ENCODE peak calls at places on chromosomes 11 and 22, in four cellular contexts. One of them, this sample, is unnamed.

GRCh38 chr11:102204174-102204573 is 93.9 kb downstream of the YAP1 start:
- DNase-seq in IMR-90: no peak
- DNase-seq in lower lobe of right lung: no peak
- DNase-seq in Calu3: no peak
- DNase-seq in this sample: no peak

GRCh38 chr22:35587447-35587870 is 29.7 kb downstream of the MB start:
- DNase-seq in IMR-90: no peak
- DNase-seq in lower lobe of right lung: peak; percentile 80
- DNase-seq in Calu3: peak; percentile 63
- DNase-seq in this sample: no peak

GRCh38 chr11:2135018-2135569 is 4.1 kb downstream of the IGF2 start:
- DNase-seq in IMR-90: no peak
- DNase-seq in lower lobe of right lung: no peak
- DNase-seq in Calu3: no peak
- DNase-seq in this sample: no peak

GRCh38 chr11:130437848-130438247 is 9.4 kb upstream of the ADAMTS8 start:
- DNase-seq in IMR-90: no peak
- DNase-seq in lower lobe of right lung: no peak
- DNase-seq in Calu3: no peak
- DNase-seq in this sample: no peak

GRCh38 chr11:104164028-104164520 is at the start of gene PDGFD:
- DNase-seq in IMR-90: peak; percentile 70
- DNase-seq in lower lobe of right lung: peak; percentile 59
- DNase-seq in Calu3: peak; percentile 79
- DNase-seq in this sample: peak; percentile 81

GRCh38 chr22:23892130-23892529 is 2.1 kb upstream of the MIF start:
- DNase-seq in IMR-90: no peak
- DNase-seq in lower lobe of right lung: no peak
- DNase-seq in Calu3: no peak
- DNase-seq in this sample: no peak

GRCh38 chr11:61730222-61730994 is 22.0 kb upstream of the MYRF start:
- DNase-seq in IMR-90: no peak
- DNase-seq in lower lobe of right lung: no peak
- DNase-seq in Calu3: no peak
- DNase-seq in this sample: no peak

GRCh38 chr22:46593211-46593676 is 26.9 kb upstream of the GRAMD4 start:
- DNase-seq in IMR-90: no peak
- DNase-seq in lower lobe of right lung: peak; percentile 80
- DNase-seq in Calu3: no peak
- DNase-seq in this sample: no peak

GRCh38 chr22:28799834-28800307 is 498 bp downstream of the XBP1 start:
- DNase-seq in IMR-90: peak; percentile 54
- DNase-seq in lower lobe of right lung: peak; percentile 83
- DNase-seq in Calu3: peak; percentile 72
- DNase-seq in this sample: peak; percentile 11

GRCh38 chr11:2565447-2566222 is 120.8 kb downstream of the KCNQ1 start:
- DNase-seq in IMR-90: no peak
- DNase-seq in lower lobe of right lung: peak; percentile 20
- DNase-seq in Calu3: no peak
- DNase-seq in this sample: no peak

GRCh38 chr11:71153005-71153395 is 99.4 kb downstream of the SHANK2 start:
- DNase-seq in IMR-90: peak; percentile 31
- DNase-seq in lower lobe of right lung: no peak
- DNase-seq in Calu3: peak; percentile 24
- DNase-seq in this sample: no peak

GRCh38 chr11:111356660-111357048 is 22.4 kb downstream of the POU2AF1 start:
- DNase-seq in IMR-90: no peak
- DNase-seq in lower lobe of right lung: no peak
- DNase-seq in Calu3: no peak
- DNase-seq in this sample: no peak

GRCh38 chr11:10838083-10838482 is 19.8 kb downstream of the ZBED5 start:
- DNase-seq in IMR-90: no peak
- DNase-seq in lower lobe of right lung: no peak
- DNase-seq in Calu3: no peak
- DNase-seq in this sample: no peak

GRCh38 chr11:76626921-76627391 is 43.6 kb downstream of the LRRC32 start:
- DNase-seq in IMR-90: peak; percentile 29
- DNase-seq in lower lobe of right lung: no peak
- DNase-seq in Calu3: no peak
- DNase-seq in this sample: no peak

GRCh38 chr11:63939351-63939920 is 634 bp downstream of the NAA40 start:
- DNase-seq in IMR-90: no peak
- DNase-seq in lower lobe of right lung: no peak
- DNase-seq in Calu3: no peak
- DNase-seq in this sample: no peak

GRCh38 chr22:40385041-40385782 is 14.8 kb downstream of the SGSM3 start:
- DNase-seq in IMR-90: no peak
- DNase-seq in lower lobe of right lung: no peak
- DNase-seq in Calu3: peak; percentile 17
- DNase-seq in this sample: no peak

GRCh38 chr11:112652786-112653390 is 308.3 kb upstream of the NCAM1 start:
- DNase-seq in IMR-90: peak; percentile 10
- DNase-seq in lower lobe of right lung: no peak
- DNase-seq in Calu3: no peak
- DNase-seq in this sample: no peak

GRCh38 chr11:64146036-64146943 is 19.6 kb downstream of the MACROD1 start:
- DNase-seq in IMR-90: peak; percentile 37
- DNase-seq in lower lobe of right lung: peak; percentile 78
- DNase-seq in Calu3: peak; percentile 71
- DNase-seq in this sample: no peak

GRCh38 chr11:105891685-105892084 is 130.4 kb downstream of the MSANTD4 start:
- DNase-seq in IMR-90: no peak
- DNase-seq in lower lobe of right lung: no peak
- DNase-seq in Calu3: no peak
- DNase-seq in this sample: no peak

GRCh38 chr11:63556404-63556803 is 6.8 kb downstream of the PLAAT2 start:
- DNase-seq in IMR-90: no peak
- DNase-seq in lower lobe of right lung: no peak
- DNase-seq in Calu3: no peak
- DNase-seq in this sample: no peak

GRCh38 chr22:39735776-39736175 is 157.8 kb downstream of the ENTHD1 start:
- DNase-seq in IMR-90: no peak
- DNase-seq in lower lobe of right lung: no peak
- DNase-seq in Calu3: no peak
- DNase-seq in this sample: no peak

GRCh38 chr11:72751293-72752087 is 718 bp downstream of the ARAP1 start:
- DNase-seq in IMR-90: no peak
- DNase-seq in lower lobe of right lung: no peak
- DNase-seq in Calu3: no peak
- DNase-seq in this sample: no peak

GRCh38 chr11:108965602-108966001 is 300.7 kb downstream of the DDX10 start:
- DNase-seq in IMR-90: peak; percentile 88
- DNase-seq in lower lobe of right lung: no peak
- DNase-seq in Calu3: no peak
- DNase-seq in this sample: no peak

GRCh38 chr11:66956689-66957290 is 1.4 kb downstream of the PC start:
- DNase-seq in IMR-90: peak; percentile 97
- DNase-seq in lower lobe of right lung: peak; percentile 57
- DNase-seq in Calu3: peak; percentile 43
- DNase-seq in this sample: no peak

GRCh38 chr11:27209562-27210005 is 153.4 kb downstream of the CCDC34 start:
- DNase-seq in IMR-90: peak; percentile 93
- DNase-seq in lower lobe of right lung: no peak
- DNase-seq in Calu3: peak; percentile 81
- DNase-seq in this sample: no peak

GRCh38 chr11:35265755-35266454 is 126.9 kb downstream of the CD44 start:
- DNase-seq in IMR-90: no peak
- DNase-seq in lower lobe of right lung: no peak
- DNase-seq in Calu3: no peak
- DNase-seq in this sample: no peak

GRCh38 chr11:67059671-67060070 is 3.0 kb downstream of the RHOD start:
- DNase-seq in IMR-90: no peak
- DNase-seq in lower lobe of right lung: no peak
- DNase-seq in Calu3: no peak
- DNase-seq in this sample: no peak

GRCh38 chr22:44070029-44070428 is 45.9 kb downstream of the PARVB start:
- DNase-seq in IMR-90: no peak
- DNase-seq in lower lobe of right lung: no peak
- DNase-seq in Calu3: no peak
- DNase-seq in this sample: no peak

GRCh38 chr22:44067901-44068300 is 43.8 kb downstream of the PARVB start:
- DNase-seq in IMR-90: no peak
- DNase-seq in lower lobe of right lung: no peak
- DNase-seq in Calu3: no peak
- DNase-seq in this sample: no peak

GRCh38 chr22:44071760-44072159 is 47.7 kb downstream of the PARVB start:
- DNase-seq in IMR-90: no peak
- DNase-seq in lower lobe of right lung: no peak
- DNase-seq in Calu3: no peak
- DNase-seq in this sample: no peak

GRCh38 chr22:44067033-44067432 is 42.9 kb downstream of the PARVB start:
- DNase-seq in IMR-90: no peak
- DNase-seq in lower lobe of right lung: no peak
- DNase-seq in Calu3: no peak
- DNase-seq in this sample: no peak

DNA sequence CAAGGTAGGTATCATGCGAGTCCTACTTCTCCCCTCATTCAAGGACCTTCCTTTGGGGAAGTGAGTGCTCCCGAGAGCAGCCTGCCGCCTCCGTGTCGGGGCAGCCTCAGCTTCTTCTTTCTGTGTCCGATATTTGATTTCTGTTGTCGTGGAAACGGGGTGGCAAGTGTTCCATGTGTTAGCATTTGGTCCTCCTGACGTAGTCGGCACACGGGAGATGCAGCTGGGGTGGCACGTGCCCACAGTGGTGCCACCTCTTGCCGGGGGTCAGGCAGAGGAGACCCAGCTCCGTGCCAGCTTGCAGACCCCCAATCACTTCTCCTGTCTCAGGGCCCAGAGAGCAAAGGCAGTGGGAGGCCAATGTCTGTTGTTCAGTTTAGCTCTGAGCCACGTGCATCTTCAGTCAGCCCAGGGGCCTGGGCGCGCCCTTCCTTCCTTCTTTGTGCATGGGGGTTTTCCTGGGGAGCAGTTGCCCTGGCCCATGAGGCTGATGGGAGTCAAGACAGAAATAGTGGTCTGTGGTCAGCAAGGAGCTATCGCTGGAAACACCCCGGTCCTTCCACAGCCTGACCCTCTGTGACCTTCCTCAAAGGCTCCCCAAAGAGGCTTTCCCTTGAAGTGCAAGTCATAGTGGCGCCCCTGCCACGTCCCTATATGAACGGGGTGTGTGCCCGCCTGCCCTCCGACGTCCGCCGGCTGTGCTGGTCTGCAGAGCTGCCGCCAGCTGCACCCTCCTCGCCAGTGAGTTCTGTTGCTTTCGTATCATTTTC is 44.5 kb downstream of the PARVB start:
- DNase-seq in IMR-90: no peak
- DNase-seq in lower lobe of right lung: peak; percentile 75
- DNase-seq in Calu3: no peak
- DNase-seq in this sample: no peak
- TF ChIP-seq CTCF in IMR-90: no peak
- TF ChIP-seq CTCF in lower lobe of right lung: no peak
- TF ChIP-seq CTCF in Calu3: no peak
- TF ChIP-seq CTCF in this sample: no peak

GRCh38 chr11:450809-451451 is 851 bp downstream of the PTDSS2 start:
- DNase-seq in IMR-90: peak; percentile 66
- DNase-seq in lower lobe of right lung: peak; percentile 82
- DNase-seq in Calu3: peak; percentile 74
- DNase-seq in this sample: peak; percentile 36
- TF ChIP-seq CTCF in IMR-90: peak; percentile 35
- TF ChIP-seq CTCF in lower lobe of right lung: peak; percentile 29
- TF ChIP-seq CTCF in Calu3: no peak
- TF ChIP-seq CTCF in this sample: peak; percentile 11

GRCh38 chr11:123561046-123561781 is 93.2 kb downstream of the SCN3B start:
- DNase-seq in IMR-90: peak; percentile 56
- DNase-seq in lower lobe of right lung: no peak
- DNase-seq in Calu3: peak; percentile 48
- DNase-seq in this sample: peak; percentile 34
- TF ChIP-seq CTCF in IMR-90: peak; percentile 44
- TF ChIP-seq CTCF in lower lobe of right lung: no peak
- TF ChIP-seq CTCF in Calu3: peak; percentile 19
- TF ChIP-seq CTCF in this sample: peak; percentile 53

GRCh38 chr22:49923445-49923844 is 5.0 kb downstream of the CRELD2 start:
- DNase-seq in IMR-90: peak; percentile 81
- DNase-seq in lower lobe of right lung: no peak
- DNase-seq in Calu3: no peak
- DNase-seq in this sample: no peak
- TF ChIP-seq CTCF in IMR-90: peak; percentile 76
- TF ChIP-seq CTCF in lower lobe of right lung: no peak
- TF ChIP-seq CTCF in Calu3: no peak
- TF ChIP-seq CTCF in this sample: no peak

GRCh38 chr22:50675553-50676199 is 3.1 kb downstream of the SHANK3 start:
- DNase-seq in IMR-90: no peak
- DNase-seq in lower lobe of right lung: no peak
- DNase-seq in Calu3: no peak
- DNase-seq in this sample: no peak

GRCh38 chr22:50676211-50676636 is 3.6 kb downstream of the SHANK3 start:
- DNase-seq in IMR-90: no peak
- DNase-seq in lower lobe of right lung: no peak
- DNase-seq in Calu3: no peak
- DNase-seq in this sample: no peak

GRCh38 chr22:50674127-50674493 is 1.5 kb downstream of the SHANK3 start:
- DNase-seq in IMR-90: no peak
- DNase-seq in lower lobe of right lung: no peak
- DNase-seq in Calu3: no peak
- DNase-seq in this sample: no peak

GRCh38 chr22:50673231-50674126 is 856 bp downstream of the SHANK3 start:
- DNase-seq in IMR-90: no peak
- DNase-seq in lower lobe of right lung: no peak
- DNase-seq in Calu3: no peak
- DNase-seq in this sample: no peak

DNA sequence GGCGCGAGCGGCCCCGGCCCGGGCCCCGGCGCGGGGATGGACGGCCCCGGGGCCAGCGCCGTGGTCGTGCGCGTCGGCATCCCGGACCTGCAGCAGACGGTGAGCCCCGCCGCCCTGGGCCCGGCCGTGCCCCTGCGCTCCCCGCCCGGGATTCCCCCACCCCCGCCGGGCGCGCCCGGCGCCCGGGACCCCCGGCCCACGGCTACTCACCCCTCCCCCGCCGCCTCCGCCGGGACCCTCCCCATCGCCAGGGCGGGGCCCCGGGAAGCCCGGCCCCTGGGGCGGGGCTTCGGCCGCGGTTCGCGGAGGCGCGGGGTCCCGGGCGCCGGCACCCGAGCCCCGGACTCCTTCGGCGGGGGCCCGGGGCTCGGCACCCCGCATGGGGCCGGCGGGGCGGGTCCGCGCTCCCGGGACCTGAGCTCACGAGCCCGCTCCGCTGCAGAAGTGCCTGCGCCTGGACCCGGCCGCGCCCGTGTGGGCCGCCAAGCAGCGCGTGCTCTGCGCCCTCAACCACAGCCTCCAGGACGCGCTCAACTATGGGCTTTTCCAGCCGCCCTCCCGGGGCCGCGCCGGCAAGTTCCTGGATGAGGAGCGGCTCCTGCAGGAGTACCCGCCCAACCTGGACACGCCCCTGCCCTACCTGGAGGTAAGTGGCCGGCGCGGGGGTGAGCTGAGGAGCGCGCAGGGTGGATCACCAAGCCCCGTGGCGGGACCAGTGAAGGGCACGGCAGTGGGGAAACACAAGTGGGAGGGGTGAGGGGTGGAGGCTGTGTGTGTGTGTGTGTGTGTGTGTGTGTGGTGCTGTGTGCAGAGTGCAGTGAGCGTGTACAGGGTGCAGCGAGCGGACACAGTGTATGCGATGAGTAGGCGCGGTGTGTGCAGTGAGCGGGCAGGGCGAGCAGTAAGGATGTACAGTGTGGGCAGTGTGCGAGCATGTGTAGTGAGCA is 2.3 kb downstream of the SHANK3 start:
- DNase-seq in IMR-90: no peak
- DNase-seq in lower lobe of right lung: peak; percentile 86
- DNase-seq in Calu3: peak; percentile 84
- DNase-seq in this sample: peak; percentile 67
- TF ChIP-seq CTCF in IMR-90: no peak
- TF ChIP-seq CTCF in lower lobe of right lung: no peak
- TF ChIP-seq CTCF in Calu3: no peak
- TF ChIP-seq CTCF in this sample: no peak

This sample was measured in progenitor cell of endocrine pancreas.